ENCODE peak calls at places on chromosomes 16 and 17, in nine cellular contexts. N, Y, D, Z, M, T, X, U and E are unnamed samples.
A peak's percentile ranks its signal among the peaks of the same experiment; 100 is the strongest.

GRCh38 chr16:87550510-87550961 is 51.8 kb upstream of the JPH3 start:
- DNase-seq in N (peak; percentile 69), Y (peak; percentile 25), D (no peak), Z (peak; percentile 86), M (peak; percentile 8), T (no peak), X (peak; percentile 61), U (no peak), E (no peak)

GRCh38 chr17:37188157-37188556 is 187.6 kb upstream of the C17orf78 start:
- DNase-seq in N (no peak), Y (no peak), D (no peak), Z (no peak), M (no peak), T (no peak), X (no peak), U (no peak), E (no peak)

GRCh38 chr17:77599699-77600098 is 358.8 kb upstream of the TNRC6C start:
- DNase-seq in N (no peak), Y (no peak), D (no peak), Z (no peak), M (no peak), T (no peak), X (no peak), U (no peak), E (no peak)

GRCh38 chr16:57257455-57258070 is 12.5 kb downstream of the ARL2BP start:
- DNase-seq in N (no peak), Y (no peak), D (no peak), Z (no peak), M (no peak), T (no peak), X (no peak), U (no peak), E (no peak)

GRCh38 chr17:58783380-58783779 is 27.7 kb downstream of the PPM1E start:
- DNase-seq in N (no peak), Y (no peak), D (no peak), Z (no peak), M (no peak), T (no peak), X (peak; percentile 47), U (no peak), E (no peak)

GRCh38 chr16:50207652-50208051 is 54.5 kb downstream of the TENT4B start:
- DNase-seq in N (no peak), Y (no peak), D (no peak), Z (no peak), M (no peak), T (no peak), X (no peak), U (no peak), E (no peak)

GRCh38 chr16:7086842-7087616 is 245.6 kb upstream of the RBFOX1 start:
- DNase-seq in N (peak; percentile 41), Y (peak; percentile 21), D (no peak), Z (peak; percentile 55), M (no peak), T (no peak), X (peak; percentile 25), U (peak; percentile 33), E (no peak)

GRCh38 chr17:53142890-53143289 is 679.8 kb upstream of the KIF2B start:
- DNase-seq in N (peak; percentile 46), Y (peak; percentile 41), D (no peak), Z (no peak), M (no peak), T (no peak), X (no peak), U (no peak), E (no peak)

GRCh38 chr16:8458481-8458880 is 131.8 kb downstream of the TMEM114 start:
- DNase-seq in N (no peak), Y (no peak), D (no peak), Z (no peak), M (no peak), T (no peak), X (no peak), U (no peak), E (no peak)

GRCh38 chr17:57281887-57282653 is 25.7 kb downstream of the MSI2 start:
- DNase-seq in N (no peak), Y (no peak), D (no peak), Z (peak; percentile 63), M (no peak), T (no peak), X (peak; percentile 12), U (no peak), E (no peak)

GRCh38 chr16:25024900-25025299 is 9.7 kb upstream of the ARHGAP17 start:
- DNase-seq in N (no peak), Y (no peak), D (no peak), Z (no peak), M (no peak), T (no peak), X (no peak), U (no peak), E (no peak)

GRCh38 chr16:4038448-4038847 is 77.8 kb downstream of the ADCY9 start:
- DNase-seq in N (no peak), Y (no peak), D (no peak), Z (no peak), M (no peak), T (no peak), X (no peak), U (no peak), E (no peak)

GRCh38 chr16:58170223-58170622 is 27.7 kb downstream of the CSNK2A2 start:
- DNase-seq in N (no peak), Y (no peak), D (no peak), Z (no peak), M (no peak), T (no peak), X (no peak), U (no peak), E (no peak)

GRCh38 chr16:9053006-9053601 is 38.3 kb upstream of the HAPSTR1 start:
- DNase-seq in N (peak; percentile 99), Y (peak; percentile 95), D (no peak), Z (peak; percentile 86), M (peak; percentile 77), T (peak; percentile 74), X (peak; percentile 96), U (peak; percentile 92), E (peak; percentile 32)

GRCh38 chr16:70454221-70455034 is at the start of gene FCSK:
- DNase-seq in N (peak; percentile 93), Y (peak; percentile 75), D (no peak), Z (peak; percentile 91), M (no peak), T (peak; percentile 50), X (peak; percentile 83), U (peak; percentile 88), E (peak; percentile 57)

GRCh38 chr17:27630607-27631408 is at the start of gene LGALS9:
- DNase-seq in N (no peak), Y (no peak), D (peak; percentile 53), Z (no peak), M (no peak), T (no peak), X (no peak), U (no peak), E (peak; percentile 56)

DNA sequence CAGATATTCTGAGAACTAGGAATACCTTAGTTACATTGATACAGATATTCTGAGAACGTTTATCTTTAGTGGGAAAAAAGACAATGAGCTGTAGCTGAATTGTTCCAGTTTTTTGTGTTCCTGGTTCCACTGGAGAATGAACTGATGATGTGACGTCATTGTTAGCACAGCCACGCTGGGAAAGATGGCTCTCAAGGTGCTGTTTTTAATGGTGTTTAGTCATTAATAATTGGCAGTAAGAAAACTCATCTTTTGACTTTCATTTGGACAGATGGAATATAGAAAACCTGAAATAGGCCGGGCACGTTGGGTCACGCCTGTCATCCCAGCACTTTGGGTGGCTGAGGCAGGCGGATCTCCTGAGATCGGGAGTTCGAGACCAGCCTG is 10.4 kb downstream of the FOXK2 start:
- DNase-seq in N (no peak), Y (no peak), D (no peak), Z (no peak), M (no peak), T (no peak), X (no peak), U (no peak), E (no peak)
- H3K27ac ChIP-seq in N (no peak overlapping the region), Y (no peak overlapping the region), D (no peak overlapping the region), Z (no peak overlapping the region), M (peak overlapping the region; percentile 76), T (no peak overlapping the region), X (peak overlapping the region; percentile 48), U (peak overlapping the region; percentile 8), E (no peak overlapping the region)

GRCh38 chr17:38353084-38353604 is 1.5 kb downstream of the SOCS7 start:
- DNase-seq in N (no peak), Y (no peak), D (no peak), Z (no peak), M (no peak), T (no peak), X (no peak), U (no peak), E (no peak)
- H3K4me3 ChIP-seq in N (peak overlapping the region; percentile 89), Y (peak overlapping the region; percentile 95), D (peak overlapping the region; percentile 75), Z (peak overlapping the region; percentile 77), M (peak overlapping the region; percentile 73), T (peak overlapping the region; percentile 68), X (peak overlapping the region; percentile 73), U (peak overlapping the region; percentile 95), E (peak overlapping the region; percentile 84)

DNA sequence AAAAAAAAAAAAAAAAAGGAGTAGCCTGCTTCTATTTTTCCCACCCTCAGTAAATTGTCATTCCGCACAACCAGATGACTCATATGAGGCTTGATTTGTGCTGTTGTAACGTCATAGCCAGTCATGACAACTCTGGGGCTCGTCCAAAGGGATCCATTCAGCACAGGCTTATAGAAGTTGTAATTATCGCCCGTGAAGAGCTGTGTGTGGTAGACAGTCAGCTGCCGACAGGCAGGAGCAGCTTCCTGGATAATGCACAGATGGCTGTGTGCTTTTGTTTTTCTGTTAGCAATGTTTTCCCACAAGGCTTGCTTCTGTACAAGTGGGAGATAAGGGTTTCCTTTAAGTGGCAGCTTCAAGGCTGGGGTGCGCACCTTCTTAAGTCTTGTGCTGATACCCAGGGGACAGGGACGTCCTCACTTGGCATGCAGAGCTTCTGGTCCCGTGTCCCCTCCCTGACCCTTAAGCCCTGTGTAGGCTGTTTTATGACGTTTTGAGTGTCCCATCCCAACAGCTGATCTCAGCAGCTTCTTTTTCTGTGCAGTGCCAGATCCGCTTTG is 26.0 kb downstream of the SNX29 start:
- DNase-seq in N (no peak), Y (no peak), D (no peak), Z (no peak), M (no peak), T (no peak), X (peak; percentile 73), U (no peak), E (no peak)
- TF ChIP-seq REST in N (no peak), Y (no peak), D (no peak), Z (no peak), M (no peak), T (no peak), X (no peak), U (no peak), E (no peak)

GRCh38 chr17:41772218-41772585 is 14.3 kb downstream of the JUP start:
- DNase-seq in N (peak; percentile 87), Y (no peak), D (no peak), Z (no peak), M (no peak), T (no peak), X (no peak), U (no peak), E (no peak)

GRCh38 chr17:41769985-41770384 is 16.5 kb downstream of the JUP start:
- DNase-seq in N (no peak), Y (no peak), D (no peak), Z (no peak), M (no peak), T (no peak), X (no peak), U (no peak), E (no peak)

GRCh38 chr17:41773190-41773588 is 13.3 kb downstream of the JUP start:
- DNase-seq in N (peak; percentile 67), Y (peak; percentile 90), D (no peak), Z (peak; percentile 71), M (no peak), T (peak; percentile 79), X (no peak), U (peak; percentile 79), E (no peak)

GRCh38 chr17:41772586-41773189 is 13.8 kb downstream of the JUP start:
- DNase-seq in N (no peak), Y (no peak), D (no peak), Z (no peak), M (no peak), T (no peak), X (no peak), U (peak; percentile 83), E (no peak)

GRCh38 chr17:41771389-41772206 is 14.9 kb downstream of the JUP start:
- DNase-seq in N (no peak), Y (no peak), D (no peak), Z (no peak), M (no peak), T (no peak), X (no peak), U (no peak), E (no peak)
- H3K27ac ChIP-seq in N (peak overlapping the region; percentile 19), Y (peak overlapping the region; percentile 89), D (peak overlapping the region; percentile 35), Z (no peak overlapping the region), M (peak overlapping the region; percentile 18), T (peak overlapping the region; percentile 73), X (no peak overlapping the region), U (peak overlapping the region; percentile 80), E (no peak overlapping the region)